ENCODE peak calls at places on chromosomes 16 and 17, in eight cellular contexts. One of them, this sample, is unnamed.

GRCh38 chr16:72467157-72467759 is 295.3 kb upstream of the PMFBP1 start:
- DNase-seq in RWPE1: peak; percentile 8
- DNase-seq in astrocyte: no peak
- DNase-seq in spleen: no peak
- DNase-seq in CD4-positive, alpha-beta T cell: no peak
- DNase-seq in epithelial cell of proximal tubule: no peak
- DNase-seq in heart right ventricle: no peak
- DNase-seq in GM06990: no peak
- DNase-seq in this sample: peak; percentile 10

GRCh38 chr16:48501516-48502377 is 108.2 kb downstream of the N4BP1 start:
- DNase-seq in RWPE1: no peak
- DNase-seq in spleen: peak; percentile 40
- DNase-seq in GM06990: no peak
- DNase-seq in epithelial cell of proximal tubule: no peak
- DNase-seq in astrocyte: peak; percentile 36
- DNase-seq in heart right ventricle: no peak
- DNase-seq in CD4-positive, alpha-beta T cell: no peak
- DNase-seq in this sample: no peak

GRCh38 chr16:19857593-19857992 is 27.1 kb downstream of the GPRC5B start:
- DNase-seq in epithelial cell of proximal tubule: no peak
- DNase-seq in astrocyte: no peak
- DNase-seq in GM06990: no peak
- DNase-seq in CD4-positive, alpha-beta T cell: no peak
- DNase-seq in heart right ventricle: no peak
- DNase-seq in spleen: no peak
- DNase-seq in RWPE1: no peak
- DNase-seq in this sample: no peak

GRCh38 chr17:40952675-40953074 is 14.1 kb downstream of the KRT39 start:
- DNase-seq in epithelial cell of proximal tubule: peak; percentile 96
- DNase-seq in GM06990: no peak
- DNase-seq in CD4-positive, alpha-beta T cell: no peak
- DNase-seq in spleen: no peak
- DNase-seq in RWPE1: peak; percentile 20
- DNase-seq in astrocyte: peak; percentile 97
- DNase-seq in heart right ventricle: no peak
- DNase-seq in this sample: no peak

GRCh38 chr16:89046491-89046890 is 47.2 kb upstream of the ACSF3 start:
- DNase-seq in RWPE1: no peak
- DNase-seq in CD4-positive, alpha-beta T cell: no peak
- DNase-seq in astrocyte: no peak
- DNase-seq in heart right ventricle: no peak
- DNase-seq in spleen: peak; percentile 32
- DNase-seq in GM06990: no peak
- DNase-seq in epithelial cell of proximal tubule: no peak
- DNase-seq in this sample: no peak

GRCh38 chr16:492211-492875 is 35.2 kb upstream of the CAPN15 start:
- DNase-seq in CD4-positive, alpha-beta T cell: no peak
- DNase-seq in spleen: no peak
- DNase-seq in epithelial cell of proximal tubule: no peak
- DNase-seq in GM06990: peak; percentile 60
- DNase-seq in heart right ventricle: no peak
- DNase-seq in astrocyte: no peak
- DNase-seq in RWPE1: no peak
- DNase-seq in this sample: no peak

GRCh38 chr17:3891626-3892094 is 1.2 kb downstream of the CAMKK1 start:
- DNase-seq in RWPE1: no peak
- DNase-seq in astrocyte: no peak
- DNase-seq in CD4-positive, alpha-beta T cell: no peak
- DNase-seq in heart right ventricle: no peak
- DNase-seq in GM06990: no peak
- DNase-seq in spleen: no peak
- DNase-seq in epithelial cell of proximal tubule: no peak
- DNase-seq in this sample: no peak

GRCh38 chr17:78617371-78618061 is 40.3 kb upstream of the DNAH17 start:
- DNase-seq in astrocyte: no peak
- DNase-seq in epithelial cell of proximal tubule: no peak
- DNase-seq in CD4-positive, alpha-beta T cell: no peak
- DNase-seq in RWPE1: no peak
- DNase-seq in heart right ventricle: no peak
- DNase-seq in GM06990: no peak
- DNase-seq in spleen: peak; percentile 40
- DNase-seq in this sample: no peak

GRCh38 chr17:5249615-5250014 is 15.0 kb upstream of the SCIMP start:
- DNase-seq in spleen: peak; percentile 65
- DNase-seq in epithelial cell of proximal tubule: peak; percentile 16
- DNase-seq in heart right ventricle: no peak
- DNase-seq in GM06990: no peak
- DNase-seq in CD4-positive, alpha-beta T cell: peak; percentile 32
- DNase-seq in astrocyte: peak; percentile 72
- DNase-seq in RWPE1: peak; percentile 70
- DNase-seq in this sample: peak; percentile 57

GRCh38 chr17:37671813-37672544 is 28.7 kb upstream of the DDX52 start:
- DNase-seq in RWPE1: peak; percentile 87
- DNase-seq in GM06990: no peak
- DNase-seq in heart right ventricle: no peak
- DNase-seq in astrocyte: peak; percentile 89
- DNase-seq in CD4-positive, alpha-beta T cell: no peak
- DNase-seq in epithelial cell of proximal tubule: peak; percentile 92
- DNase-seq in spleen: no peak
- DNase-seq in this sample: no peak

GRCh38 chr16:75733305-75734141 is 7.2 kb upstream of the CPHXL start:
- DNase-seq in GM06990: no peak
- DNase-seq in spleen: no peak
- DNase-seq in CD4-positive, alpha-beta T cell: no peak
- DNase-seq in RWPE1: no peak
- DNase-seq in epithelial cell of proximal tubule: no peak
- DNase-seq in heart right ventricle: no peak
- DNase-seq in astrocyte: peak; percentile 98
- DNase-seq in this sample: no peak

GRCh38 chr17:59706900-59707181 is 389 bp downstream of the PTRH2 start:
- DNase-seq in heart right ventricle: no peak
- DNase-seq in spleen: no peak
- DNase-seq in CD4-positive, alpha-beta T cell: no peak
- DNase-seq in epithelial cell of proximal tubule: no peak
- DNase-seq in RWPE1: no peak
- DNase-seq in GM06990: no peak
- DNase-seq in astrocyte: no peak
- DNase-seq in this sample: no peak

GRCh38 chr17:41404024-41404651 is 6.7 kb upstream of the KRT31 start:
- DNase-seq in CD4-positive, alpha-beta T cell: no peak
- DNase-seq in astrocyte: peak; percentile 98
- DNase-seq in epithelial cell of proximal tubule: peak; percentile 96
- DNase-seq in GM06990: no peak
- DNase-seq in spleen: no peak
- DNase-seq in heart right ventricle: no peak
- DNase-seq in RWPE1: peak; percentile 94
- DNase-seq in this sample: no peak

GRCh38 chr17:72152392-72152727 is 31.5 kb downstream of the SOX9 start:
- DNase-seq in astrocyte: no peak
- DNase-seq in RWPE1: peak; percentile 4
- DNase-seq in GM06990: no peak
- DNase-seq in spleen: no peak
- DNase-seq in heart right ventricle: no peak
- DNase-seq in epithelial cell of proximal tubule: no peak
- DNase-seq in CD4-positive, alpha-beta T cell: no peak
- DNase-seq in this sample: no peak

GRCh38 chr17:37225458-37225857 is 150.3 kb upstream of the C17orf78 start:
- DNase-seq in GM06990: no peak
- DNase-seq in astrocyte: no peak
- DNase-seq in epithelial cell of proximal tubule: no peak
- DNase-seq in RWPE1: no peak
- DNase-seq in spleen: no peak
- DNase-seq in CD4-positive, alpha-beta T cell: no peak
- DNase-seq in heart right ventricle: no peak
- DNase-seq in this sample: no peak

GRCh38 chr16:50683689-50684374 is 2.7 kb upstream of the SNX20 start:
- DNase-seq in RWPE1: no peak
- DNase-seq in epithelial cell of proximal tubule: no peak
- DNase-seq in GM06990: peak; percentile 77
- DNase-seq in spleen: peak; percentile 87
- DNase-seq in heart right ventricle: no peak
- DNase-seq in astrocyte: no peak
- DNase-seq in CD4-positive, alpha-beta T cell: no peak
- DNase-seq in this sample: no peak

GRCh38 chr17:55735784-55736405 is 13.2 kb upstream of the TMEM100 start:
- DNase-seq in heart right ventricle: no peak
- DNase-seq in CD4-positive, alpha-beta T cell: no peak
- DNase-seq in astrocyte: peak; percentile 35
- DNase-seq in RWPE1: no peak
- DNase-seq in spleen: no peak
- DNase-seq in epithelial cell of proximal tubule: no peak
- DNase-seq in GM06990: no peak
- DNase-seq in this sample: peak; percentile 37

GRCh38 chr17:781920-782731 is at the start of the genes GLOD4 and MRM3:
- DNase-seq in CD4-positive, alpha-beta T cell: peak; percentile 92
- DNase-seq in RWPE1: peak; percentile 90
- DNase-seq in spleen: peak; percentile 98
- DNase-seq in astrocyte: peak; percentile 68
- DNase-seq in epithelial cell of proximal tubule: no peak
- DNase-seq in heart right ventricle: peak; percentile 94
- DNase-seq in GM06990: peak; percentile 96
- DNase-seq in this sample: peak; percentile 95
- TF ChIP-seq CTCF in CD4-positive, alpha-beta T cell: no peak
- TF ChIP-seq CTCF in RWPE1: no peak
- TF ChIP-seq CTCF in spleen: peak; percentile 40
- TF ChIP-seq CTCF in astrocyte: no peak
- TF ChIP-seq CTCF in epithelial cell of proximal tubule: no peak
- TF ChIP-seq CTCF in heart right ventricle: no peak
- TF ChIP-seq CTCF in GM06990: no peak
- TF ChIP-seq CTCF in this sample: peak; percentile 48

DNA sequence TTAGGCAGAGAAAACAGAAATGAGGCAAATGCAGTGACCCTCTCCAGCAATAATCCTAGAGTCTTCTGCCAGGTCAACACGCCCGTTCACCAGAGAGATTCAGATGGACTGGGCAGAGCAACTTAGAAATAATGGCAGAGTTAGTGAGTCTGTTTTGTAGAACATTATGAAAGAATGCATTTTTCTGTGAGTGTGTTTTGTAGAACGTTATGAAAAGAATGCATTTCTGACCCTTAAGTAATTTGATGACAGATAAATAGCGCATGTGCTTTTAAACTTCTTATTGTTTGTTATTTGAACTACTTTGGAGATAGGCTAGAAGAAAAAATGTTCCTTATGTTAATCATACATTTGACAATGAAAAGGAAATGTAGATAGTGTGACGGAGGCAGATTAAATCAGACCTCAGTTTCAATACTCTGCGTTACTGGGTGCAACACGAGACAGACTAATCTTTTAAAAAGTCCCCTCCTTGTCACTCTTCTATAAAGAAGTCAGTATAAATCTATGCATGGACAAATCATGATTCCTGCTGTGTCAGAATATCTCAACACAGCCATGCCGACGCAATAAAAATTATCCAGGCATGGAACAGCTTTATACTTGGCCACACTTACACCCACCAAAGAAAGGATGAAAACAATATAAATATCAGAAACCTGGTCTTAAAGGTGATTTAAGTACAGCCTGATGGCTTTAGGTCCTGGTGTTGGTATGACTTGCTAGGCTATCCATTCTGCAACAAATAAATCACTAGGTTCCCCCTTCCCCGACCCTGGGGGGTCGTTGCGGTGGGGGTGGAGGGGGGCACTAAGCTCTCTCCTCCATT is 47.8 kb downstream of the MARCHF10 start:
- DNase-seq in heart right ventricle: no peak
- DNase-seq in CD4-positive, alpha-beta T cell: no peak
- DNase-seq in spleen: no peak
- DNase-seq in GM06990: no peak
- DNase-seq in epithelial cell of proximal tubule: no peak
- DNase-seq in astrocyte: peak; percentile 77
- DNase-seq in RWPE1: no peak
- DNase-seq in this sample: no peak
- TF ChIP-seq CTCF in heart right ventricle: no peak
- TF ChIP-seq CTCF in CD4-positive, alpha-beta T cell: no peak
- TF ChIP-seq CTCF in spleen: no peak
- TF ChIP-seq CTCF in GM06990: no peak
- TF ChIP-seq CTCF in epithelial cell of proximal tubule: no peak
- TF ChIP-seq CTCF in astrocyte: no peak
- TF ChIP-seq CTCF in RWPE1: no peak
- TF ChIP-seq CTCF in this sample: no peak

GRCh38 chr17:49447603-49448325 is 33.1 kb upstream of the PHB1 start:
- DNase-seq in CD4-positive, alpha-beta T cell: no peak
- DNase-seq in GM06990: no peak
- DNase-seq in RWPE1: no peak
- DNase-seq in spleen: no peak
- DNase-seq in epithelial cell of proximal tubule: no peak
- DNase-seq in astrocyte: no peak
- DNase-seq in heart right ventricle: peak; percentile 26
- DNase-seq in this sample: no peak
- TF ChIP-seq CTCF in CD4-positive, alpha-beta T cell: no peak
- TF ChIP-seq CTCF in GM06990: no peak
- TF ChIP-seq CTCF in RWPE1: no peak
- TF ChIP-seq CTCF in spleen: no peak
- TF ChIP-seq CTCF in epithelial cell of proximal tubule: no peak
- TF ChIP-seq CTCF in astrocyte: no peak
- TF ChIP-seq CTCF in heart right ventricle: no peak
- TF ChIP-seq CTCF in this sample: no peak

GRCh38 chr16:69145658-69146057 is 13.2 kb downstream of the UTP4 start:
- DNase-seq in heart right ventricle: no peak
- DNase-seq in CD4-positive, alpha-beta T cell: no peak
- DNase-seq in GM06990: no peak
- DNase-seq in epithelial cell of proximal tubule: no peak
- DNase-seq in astrocyte: peak; percentile 44
- DNase-seq in RWPE1: no peak
- DNase-seq in spleen: no peak
- DNase-seq in this sample: no peak

GRCh38 chr16:69141936-69142335 is 9.5 kb downstream of the UTP4 start:
- DNase-seq in epithelial cell of proximal tubule: peak; percentile 90
- DNase-seq in astrocyte: no peak
- DNase-seq in heart right ventricle: no peak
- DNase-seq in spleen: no peak
- DNase-seq in RWPE1: no peak
- DNase-seq in CD4-positive, alpha-beta T cell: no peak
- DNase-seq in GM06990: no peak
- DNase-seq in this sample: no peak

GRCh38 chr16:69138608-69139007 is 6.2 kb downstream of the UTP4 start:
- DNase-seq in CD4-positive, alpha-beta T cell: no peak
- DNase-seq in spleen: no peak
- DNase-seq in astrocyte: no peak
- DNase-seq in heart right ventricle: no peak
- DNase-seq in RWPE1: no peak
- DNase-seq in epithelial cell of proximal tubule: no peak
- DNase-seq in GM06990: no peak
- DNase-seq in this sample: no peak

GRCh38 chr16:69141014-69141413 is 8.6 kb downstream of the UTP4 start:
- DNase-seq in spleen: no peak
- DNase-seq in epithelial cell of proximal tubule: no peak
- DNase-seq in CD4-positive, alpha-beta T cell: no peak
- DNase-seq in GM06990: no peak
- DNase-seq in heart right ventricle: no peak
- DNase-seq in RWPE1: no peak
- DNase-seq in astrocyte: no peak
- DNase-seq in this sample: no peak

DNA sequence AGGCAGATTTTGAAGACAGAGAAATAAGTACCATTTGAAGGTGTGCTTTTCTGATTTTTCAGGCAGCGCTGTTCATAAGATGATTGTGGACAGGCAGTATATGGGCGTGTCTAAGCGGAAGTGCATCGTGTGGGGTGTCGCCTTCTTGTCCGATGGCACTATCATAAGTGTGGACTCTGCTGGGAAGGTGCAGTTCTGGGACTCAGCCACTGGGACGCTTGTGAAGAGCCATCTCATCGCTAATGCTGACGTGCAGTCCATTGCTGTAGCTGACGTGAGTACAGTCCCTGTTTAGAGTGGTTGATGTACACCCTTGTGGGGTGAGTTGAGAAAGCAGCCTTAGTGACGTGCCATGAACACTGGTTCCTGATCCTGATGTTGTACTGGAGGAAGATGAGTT is 10.7 kb downstream of the UTP4 start:
- DNase-seq in astrocyte: no peak
- DNase-seq in spleen: no peak
- DNase-seq in GM06990: no peak
- DNase-seq in heart right ventricle: no peak
- DNase-seq in CD4-positive, alpha-beta T cell: no peak
- DNase-seq in RWPE1: no peak
- DNase-seq in epithelial cell of proximal tubule: peak; percentile 61
- DNase-seq in this sample: peak; percentile 15
- TF ChIP-seq CTCF in astrocyte: peak; percentile 8
- TF ChIP-seq CTCF in spleen: no peak
- TF ChIP-seq CTCF in GM06990: no peak
- TF ChIP-seq CTCF in heart right ventricle: no peak
- TF ChIP-seq CTCF in CD4-positive, alpha-beta T cell: no peak
- TF ChIP-seq CTCF in RWPE1: no peak
- TF ChIP-seq CTCF in epithelial cell of proximal tubule: peak; percentile 42
- TF ChIP-seq CTCF in this sample: no peak